ENCODE peak calls at places on chromosomes 3 and 15, in five cellular contexts. O is IMR-90; E is fibroblast of pulmonary artery; Z is HT1080; V is stimulated activated CD8-positive, alpha-beta memory T cell treated with anti-CD3 and anti-CD28 coated beads, Interleukin-4, amount 100 ng/mL, for 1 hour. W is an unnamed sample.

GRCh38 chr3:9915252-9916141 is 1.4 kb upstream of the IL17RC start:
- DNase-seq in O (peak; percentile 52), E (peak; percentile 61), Z (peak; percentile 26), V (no peak), W (no peak)

GRCh38 chr15:90539789-90540188 is 10.1 kb downstream of the CRTC3 start:
- DNase-seq in O (no peak), E (no peak), Z (no peak), V (no peak), W (no peak)

GRCh38 chr15:27783668-27784067 is 315.4 kb downstream of the OCA2 start:
- DNase-seq in O (no peak), E (no peak), Z (no peak), V (no peak), W (no peak)

GRCh38 chr3:41188291-41188690 is 11.0 kb upstream of the CTNNB1 start:
- DNase-seq in O (no peak), E (no peak), Z (no peak), V (no peak), W (no peak)

GRCh38 chr3:54830658-54831057 is 97.2 kb downstream of the LRTM1 start:
- DNase-seq in O (peak; percentile 36), E (peak; percentile 18), Z (peak; percentile 34), V (no peak), W (no peak)

GRCh38 chr15:55774113-55774970 is 31.4 kb upstream of the PRTG start:
- DNase-seq in O (peak; percentile 10), E (peak; percentile 30), Z (peak; percentile 41), V (no peak), W (peak; percentile 12)

GRCh38 chr15:99343836-99344551 is 92.7 kb downstream of the LRRC28 start:
- DNase-seq in O (no peak), E (peak; percentile 26), Z (peak; percentile 6), V (peak; percentile 13), W (peak; percentile 3)

GRCh38 chr3:155704041-155704440 is 40.8 kb downstream of the PLCH1 start:
- DNase-seq in O (no peak), E (no peak), Z (no peak), V (no peak), W (no peak)

GRCh38 chr3:134407247-134407640 is 33.0 kb upstream of the AMOTL2 start:
- DNase-seq in O (peak; percentile 32), E (no peak), Z (no peak), V (no peak), W (no peak)

GRCh38 chr15:57611938-57612337 is 20.2 kb downstream of the MYZAP start:
- DNase-seq in O (no peak), E (peak; percentile 48), Z (peak; percentile 61), V (no peak), W (no peak)

GRCh38 chr3:51980253-51980652 is 3.1 kb upstream of the ACY1 start:
- DNase-seq in O (no peak), E (no peak), Z (no peak), V (no peak), W (no peak)

GRCh38 chr15:29538110-29538509 is 268.5 kb upstream of the NSMCE3 start:
- DNase-seq in O (no peak), E (peak; percentile 8), Z (no peak), V (no peak), W (no peak)

GRCh38 chr3:124883191-124883747 is 3.9 kb downstream of the ITGB5 start:
- DNase-seq in O (no peak), E (no peak), Z (no peak), V (no peak), W (no peak)

GRCh38 chr15:94370197-94370987 is 139.0 kb downstream of the MCTP2 start:
- DNase-seq in O (no peak), E (no peak), Z (no peak), V (no peak), W (no peak)

GRCh38 chr15:49697121-49697520 is 76.3 kb downstream of the DTWD1 start:
- DNase-seq in O (peak; percentile 79), E (no peak), Z (peak; percentile 12), V (no peak), W (no peak)

GRCh38 chr3:119702530-119703527 is at the start of gene CFAP91:
- DNase-seq in O (peak; percentile 83), E (peak; percentile 92), Z (peak; percentile 50), V (peak; percentile 56), W (peak; percentile 45)

GRCh38 chr15:39896837-39897236 is 23.2 kb downstream of the GPR176 start:
- DNase-seq in O (peak; percentile 88), E (peak; percentile 73), Z (no peak), V (no peak), W (no peak)

GRCh38 chr15:39588531-39589192 is 7.8 kb downstream of the THBS1 start:
- DNase-seq in O (peak; percentile 44), E (peak; percentile 59), Z (no peak), V (no peak), W (no peak)

GRCh38 chr3:63964287-63965073 is 52.3 kb upstream of the SCAANT1 start:
- DNase-seq in O (no peak), E (no peak), Z (no peak), V (no peak), W (no peak)

GRCh38 chr3:107235193-107235922 is 141.9 kb upstream of the CCDC54 start:
- DNase-seq in O (peak; percentile 5), E (peak; percentile 36), Z (peak; percentile 50), V (no peak), W (no peak)

GRCh38 chr15:83380682-83381081 is 66.5 kb upstream of the SH3GL3 start:
- DNase-seq in O (peak; percentile 26), E (peak; percentile 45), Z (peak; percentile 83), V (no peak), W (no peak)

GRCh38 chr3:129224984-129225393 is 24.4 kb upstream of the COPG1 start:
- DNase-seq in O (peak; percentile 69), E (peak; percentile 72), Z (peak; percentile 93), V (no peak), W (no peak)

GRCh38 chr15:69513986-69514385 is 61.4 kb downstream of the RPLP1 start:
- DNase-seq in O (no peak), E (no peak), Z (no peak), V (no peak), W (no peak)

W was measured in stimulated activated CD4-positive, alpha-beta T cell treated with anti-CD3 and anti-CD28 coated beads, Interleukin-1b, Interleukin-23, amount 100 ng/mL, for 24 hours.